ENCODE peak calls at places on chromosomes 6 and 20, in seven cellular contexts. One of them, this sample, is unnamed.

GRCh38 chr6:131136021-131136847 is 967 bp downstream of the AKAP7 start:
- DNase-seq in neuronal stem cell: no peak
- DNase-seq in IMR-90: peak; percentile 40
- DNase-seq in H1: no peak
- DNase-seq in H9: no peak
- DNase-seq in mesenchymal stem cell: peak; percentile 9
- DNase-seq in trophoblast cell: peak; percentile 53
- DNase-seq in this sample: no peak

GRCh38 chr6:19824058-19824807 is 12.9 kb upstream of the ID4 start:
- DNase-seq in neuronal stem cell: no peak
- DNase-seq in IMR-90: no peak
- DNase-seq in H1: no peak
- DNase-seq in H9: no peak
- DNase-seq in mesenchymal stem cell: no peak
- DNase-seq in trophoblast cell: no peak
- DNase-seq in this sample: no peak

GRCh38 chr6:14501240-14501639 is 383.7 kb downstream of the CD83 start:
- DNase-seq in neuronal stem cell: peak; percentile 79
- DNase-seq in IMR-90: no peak
- DNase-seq in H1: no peak
- DNase-seq in H9: no peak
- DNase-seq in mesenchymal stem cell: peak; percentile 81
- DNase-seq in trophoblast cell: no peak
- DNase-seq in this sample: no peak

GRCh38 chr6:77474286-77474956 is 11.1 kb upstream of the HTR1B start:
- DNase-seq in neuronal stem cell: no peak
- DNase-seq in IMR-90: no peak
- DNase-seq in H1: no peak
- DNase-seq in H9: no peak
- DNase-seq in mesenchymal stem cell: peak; percentile 22
- DNase-seq in trophoblast cell: no peak
- DNase-seq in this sample: no peak

GRCh38 chr6:26339612-26340011 is 25.4 kb upstream of the BTN3A2 start:
- DNase-seq in neuronal stem cell: no peak
- DNase-seq in IMR-90: no peak
- DNase-seq in H1: no peak
- DNase-seq in H9: no peak
- DNase-seq in mesenchymal stem cell: no peak
- DNase-seq in trophoblast cell: no peak
- DNase-seq in this sample: no peak

GRCh38 chr6:116483616-116484015 is 22.4 kb downstream of the CALHM6 start:
- DNase-seq in neuronal stem cell: no peak
- DNase-seq in IMR-90: no peak
- DNase-seq in H1: no peak
- DNase-seq in H9: no peak
- DNase-seq in mesenchymal stem cell: no peak
- DNase-seq in trophoblast cell: no peak
- DNase-seq in this sample: no peak

GRCh38 chr6:41334482-41335023 is 855 bp upstream of the NCR2 start:
- DNase-seq in neuronal stem cell: no peak
- DNase-seq in IMR-90: no peak
- DNase-seq in H1: no peak
- DNase-seq in H9: no peak
- DNase-seq in mesenchymal stem cell: peak; percentile 16
- DNase-seq in trophoblast cell: no peak
- DNase-seq in this sample: no peak

GRCh38 chr20:43904778-43905177 is 9.9 kb upstream of the TOX2 start:
- DNase-seq in neuronal stem cell: no peak
- DNase-seq in IMR-90: no peak
- DNase-seq in H1: no peak
- DNase-seq in H9: no peak
- DNase-seq in mesenchymal stem cell: no peak
- DNase-seq in trophoblast cell: no peak
- DNase-seq in this sample: no peak

GRCh38 chr6:121510568-121511177 is 75.2 kb downstream of the GJA1 start:
- DNase-seq in neuronal stem cell: no peak
- DNase-seq in IMR-90: peak; percentile 26
- DNase-seq in H1: no peak
- DNase-seq in H9: no peak
- DNase-seq in mesenchymal stem cell: no peak
- DNase-seq in trophoblast cell: no peak
- DNase-seq in this sample: no peak

GRCh38 chr6:168103036-168103830 is 24.2 kb upstream of the FRMD1 start:
- DNase-seq in neuronal stem cell: no peak
- DNase-seq in IMR-90: no peak
- DNase-seq in H1: no peak
- DNase-seq in H9: no peak
- DNase-seq in mesenchymal stem cell: no peak
- DNase-seq in trophoblast cell: no peak
- DNase-seq in this sample: no peak

GRCh38 chr6:79707621-79708020 is 76.5 kb downstream of the SH3BGRL2 start:
- DNase-seq in neuronal stem cell: no peak
- DNase-seq in IMR-90: no peak
- DNase-seq in H1: no peak
- DNase-seq in H9: no peak
- DNase-seq in mesenchymal stem cell: no peak
- DNase-seq in trophoblast cell: no peak
- DNase-seq in this sample: no peak

GRCh38 chr20:52493177-52493711 is 301.7 kb upstream of the ZFP64 start:
- DNase-seq in neuronal stem cell: no peak
- DNase-seq in IMR-90: peak; percentile 36
- DNase-seq in H1: no peak
- DNase-seq in H9: no peak
- DNase-seq in mesenchymal stem cell: peak; percentile 87
- DNase-seq in trophoblast cell: no peak
- DNase-seq in this sample: no peak

GRCh38 chr20:539236-539635 is 4.4 kb downstream of the CSNK2A1 start:
- DNase-seq in neuronal stem cell: no peak
- DNase-seq in IMR-90: no peak
- DNase-seq in H1: no peak
- DNase-seq in H9: no peak
- DNase-seq in mesenchymal stem cell: no peak
- DNase-seq in trophoblast cell: no peak
- DNase-seq in this sample: peak; percentile 61

GRCh38 chr6:70194421-70194820 is 108.5 kb downstream of the COL9A1 start:
- DNase-seq in neuronal stem cell: no peak
- DNase-seq in IMR-90: no peak
- DNase-seq in H1: no peak
- DNase-seq in H9: no peak
- DNase-seq in mesenchymal stem cell: no peak
- DNase-seq in trophoblast cell: no peak
- DNase-seq in this sample: no peak

GRCh38 chr6:16770701-16771569 is 9.7 kb upstream of the ATXN1 start:
- DNase-seq in neuronal stem cell: peak; percentile 40
- DNase-seq in IMR-90: peak; percentile 60
- DNase-seq in H1: peak; percentile 82
- DNase-seq in H9: peak; percentile 88
- DNase-seq in mesenchymal stem cell: peak; percentile 86
- DNase-seq in trophoblast cell: peak; percentile 65
- DNase-seq in this sample: peak; percentile 85

GRCh38 chr6:116278478-116278822 is 1.3 kb downstream of the TSPYL1 start:
- DNase-seq in neuronal stem cell: no peak
- DNase-seq in IMR-90: no peak
- DNase-seq in H1: no peak
- DNase-seq in H9: no peak
- DNase-seq in mesenchymal stem cell: no peak
- DNase-seq in trophoblast cell: no peak
- DNase-seq in this sample: no peak

GRCh38 chr20:19382371-19382770 is 169.9 kb downstream of the SLC24A3 start:
- DNase-seq in neuronal stem cell: no peak
- DNase-seq in IMR-90: no peak
- DNase-seq in H1: no peak
- DNase-seq in H9: no peak
- DNase-seq in mesenchymal stem cell: no peak
- DNase-seq in trophoblast cell: no peak
- DNase-seq in this sample: peak; percentile 3

GRCh38 chr20:34536798-34537394 is 20.7 kb downstream of the DYNLRB1 start:
- DNase-seq in neuronal stem cell: no peak
- DNase-seq in IMR-90: no peak
- DNase-seq in H1: peak; percentile 77
- DNase-seq in H9: peak; percentile 68
- DNase-seq in mesenchymal stem cell: peak; percentile 31
- DNase-seq in trophoblast cell: no peak
- DNase-seq in this sample: peak; percentile 53

GRCh38 chr20:40961686-40962640 is 66.7 kb upstream of the TOP1 start:
- DNase-seq in neuronal stem cell: no peak
- DNase-seq in IMR-90: peak; percentile 7
- DNase-seq in H1: no peak
- DNase-seq in H9: peak; percentile 19
- DNase-seq in mesenchymal stem cell: no peak
- DNase-seq in trophoblast cell: no peak
- DNase-seq in this sample: no peak

GRCh38 chr20:45352729-45353128 is 4.5 kb upstream of the SDC4 start:
- DNase-seq in neuronal stem cell: no peak
- DNase-seq in IMR-90: no peak
- DNase-seq in H1: no peak
- DNase-seq in H9: no peak
- DNase-seq in mesenchymal stem cell: no peak
- DNase-seq in trophoblast cell: no peak
- DNase-seq in this sample: no peak

GRCh38 chr20:14434379-14435136 is 97.1 kb upstream of the FLRT3 start:
- DNase-seq in neuronal stem cell: no peak
- DNase-seq in IMR-90: peak; percentile 76
- DNase-seq in H1: no peak
- DNase-seq in H9: no peak
- DNase-seq in mesenchymal stem cell: no peak
- DNase-seq in trophoblast cell: peak; percentile 19
- DNase-seq in this sample: peak; percentile 12

GRCh38 chr6:157050537-157051280 is 272.6 kb downstream of the TMEM242 start:
- DNase-seq in neuronal stem cell: no peak
- DNase-seq in IMR-90: no peak
- DNase-seq in H1: no peak
- DNase-seq in H9: no peak
- DNase-seq in mesenchymal stem cell: no peak
- DNase-seq in trophoblast cell: no peak
- DNase-seq in this sample: no peak

GRCh38 chr6:144286503-144287393 is 1.6 kb downstream of the UTRN start:
- DNase-seq in neuronal stem cell: peak; percentile 69
- DNase-seq in IMR-90: peak; percentile 93
- DNase-seq in H1: peak; percentile 76
- DNase-seq in H9: peak; percentile 85
- DNase-seq in mesenchymal stem cell: peak; percentile 87
- DNase-seq in trophoblast cell: peak; percentile 15
- DNase-seq in this sample: peak; percentile 94

GRCh38 chr6:136351518-136352106 is 62.0 kb upstream of the BCLAF1 start:
- DNase-seq in neuronal stem cell: no peak
- DNase-seq in IMR-90: no peak
- DNase-seq in H1: no peak
- DNase-seq in H9: peak; percentile 47
- DNase-seq in mesenchymal stem cell: no peak
- DNase-seq in trophoblast cell: no peak
- DNase-seq in this sample: peak; percentile 14

GRCh38 chr6:29792123-29793035 is 35.2 kb upstream of the HLA-G start:
- DNase-seq in neuronal stem cell: peak; percentile 9
- DNase-seq in IMR-90: no peak
- DNase-seq in H1: peak; percentile 92
- DNase-seq in H9: peak; percentile 79
- DNase-seq in mesenchymal stem cell: no peak
- DNase-seq in trophoblast cell: no peak
- DNase-seq in this sample: peak; percentile 19

GRCh38 chr20:10856237-10856636 is 182.4 kb upstream of the JAG1 start:
- DNase-seq in neuronal stem cell: no peak
- DNase-seq in IMR-90: no peak
- DNase-seq in H1: no peak
- DNase-seq in H9: no peak
- DNase-seq in mesenchymal stem cell: no peak
- DNase-seq in trophoblast cell: no peak
- DNase-seq in this sample: no peak

GRCh38 chr20:10857362-10858070 is 183.7 kb upstream of the JAG1 start:
- DNase-seq in neuronal stem cell: no peak
- DNase-seq in IMR-90: peak; percentile 60
- DNase-seq in H1: no peak
- DNase-seq in H9: no peak
- DNase-seq in mesenchymal stem cell: peak; percentile 59
- DNase-seq in trophoblast cell: no peak
- DNase-seq in this sample: peak; percentile 12

GRCh38 chr20:10853176-10853575 is 179.4 kb upstream of the JAG1 start:
- DNase-seq in neuronal stem cell: peak; percentile 8
- DNase-seq in IMR-90: no peak
- DNase-seq in H1: no peak
- DNase-seq in H9: no peak
- DNase-seq in mesenchymal stem cell: no peak
- DNase-seq in trophoblast cell: no peak
- DNase-seq in this sample: no peak

GRCh38 chr20:10855031-10855430 is 181.2 kb upstream of the JAG1 start:
- DNase-seq in neuronal stem cell: no peak
- DNase-seq in IMR-90: no peak
- DNase-seq in H1: no peak
- DNase-seq in H9: no peak
- DNase-seq in mesenchymal stem cell: no peak
- DNase-seq in trophoblast cell: no peak
- DNase-seq in this sample: no peak

DNA sequence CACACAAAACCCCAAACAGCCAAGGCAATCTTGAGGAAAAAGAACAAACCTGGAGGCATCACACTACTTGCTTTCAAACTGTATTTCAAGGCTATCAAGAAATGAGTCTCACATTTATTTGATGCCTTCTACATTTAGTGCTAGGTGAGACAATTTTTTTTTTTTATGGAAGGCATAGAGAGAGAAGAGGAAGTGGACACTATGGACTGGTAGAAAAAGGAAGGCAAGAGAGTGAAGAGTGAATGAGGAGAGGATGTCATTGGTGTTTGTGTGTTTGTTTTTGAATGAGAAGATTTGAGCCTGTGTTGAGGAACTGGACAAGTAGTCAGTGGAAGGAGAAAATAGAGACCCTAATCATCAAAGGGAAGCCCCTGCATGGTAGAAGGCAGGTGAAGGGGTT is 182.0 kb upstream of the JAG1 start:
- DNase-seq in neuronal stem cell: no peak
- DNase-seq in IMR-90: no peak
- DNase-seq in H1: no peak
- DNase-seq in H9: no peak
- DNase-seq in mesenchymal stem cell: no peak
- DNase-seq in trophoblast cell: no peak
- DNase-seq in this sample: no peak
- H2AK5ac ChIP-seq in neuronal stem cell: no peak overlapping the region
- H2AK5ac ChIP-seq in IMR-90: no peak overlapping the region
- H2AK5ac ChIP-seq in H1: no peak overlapping the region
- H2AK5ac ChIP-seq in H9: no peak overlapping the region
- H2AK5ac ChIP-seq in mesenchymal stem cell: peak overlapping the region; percentile 78
- H2AK5ac ChIP-seq in trophoblast cell: no peak overlapping the region
- H2AK5ac ChIP-seq in this sample: no peak overlapping the region

GRCh38 chr6:31467151-31467550 is 30.8 kb upstream of the MICB start:
- DNase-seq in neuronal stem cell: no peak
- DNase-seq in IMR-90: no peak
- DNase-seq in H1: no peak
- DNase-seq in H9: no peak
- DNase-seq in mesenchymal stem cell: no peak
- DNase-seq in trophoblast cell: no peak
- DNase-seq in this sample: peak; percentile 21
- H3K4me1 ChIP-seq in neuronal stem cell: peaks cover 6% of the 10 kb centered on the region
- H3K4me1 ChIP-seq in IMR-90: no peaks in the 10 kb centered on the region
- H3K4me1 ChIP-seq in H1: no peaks in the 10 kb centered on the region
- H3K4me1 ChIP-seq in H9: peaks cover 6% of the 10 kb centered on the region
- H3K4me1 ChIP-seq in mesenchymal stem cell: peaks cover 2% of the 10 kb centered on the region
- H3K4me1 ChIP-seq in trophoblast cell: peaks cover 3% of the 10 kb centered on the region
- H3K4me1 ChIP-seq in this sample: no peaks in the 10 kb centered on the region

GRCh38 chr6:99568103-99568933 is at the start of gene CCNC:
- DNase-seq in neuronal stem cell: peak; percentile 91
- DNase-seq in IMR-90: peak; percentile 96
- DNase-seq in H1: peak; percentile 97
- DNase-seq in H9: peak; percentile 96
- DNase-seq in mesenchymal stem cell: peak; percentile 97
- DNase-seq in trophoblast cell: peak; percentile 98
- DNase-seq in this sample: peak; percentile 98
- H2AK5ac ChIP-seq in neuronal stem cell: peak within 1 kb of the TSS; percentile 84
- H2AK5ac ChIP-seq in IMR-90: no peak within 1 kb of the TSS
- H2AK5ac ChIP-seq in H1: no peak within 1 kb of the TSS
- H2AK5ac ChIP-seq in H9: no peak within 1 kb of the TSS
- H2AK5ac ChIP-seq in mesenchymal stem cell: peak within 1 kb of the TSS; percentile 62
- H2AK5ac ChIP-seq in trophoblast cell: peak within 1 kb of the TSS; percentile 18
- H2AK5ac ChIP-seq in this sample: no peak within 1 kb of the TSS

GRCh38 chr6:43736211-43736786 is 33.7 kb upstream of the VEGFA start:
- DNase-seq in neuronal stem cell: no peak
- DNase-seq in IMR-90: no peak
- DNase-seq in H1: no peak
- DNase-seq in H9: peak; percentile 18
- DNase-seq in mesenchymal stem cell: no peak
- DNase-seq in trophoblast cell: no peak
- DNase-seq in this sample: no peak
- H3K4me1 ChIP-seq in neuronal stem cell: peaks cover 5% of the 10 kb centered on the region
- H3K4me1 ChIP-seq in IMR-90: no peaks in the 10 kb centered on the region
- H3K4me1 ChIP-seq in H1: no peaks in the 10 kb centered on the region
- H3K4me1 ChIP-seq in H9: no peaks in the 10 kb centered on the region
- H3K4me1 ChIP-seq in mesenchymal stem cell: peaks cover 5% of the 10 kb centered on the region
- H3K4me1 ChIP-seq in trophoblast cell: no peaks in the 10 kb centered on the region
- H3K4me1 ChIP-seq in this sample: no peaks in the 10 kb centered on the region